ENCODE peak calls at places on chromosomes 5 and 9, in five cellular contexts. H, Q, D, P and Y are unnamed samples.

GRCh38 chr5:16147179-16147900 is 32.3 kb downstream of the MARCHF11 start:
- DNase-seq in H (no peak), Q (no peak), D (no peak), P (no peak), Y (no peak)

GRCh38 chr9:33742519-33742918 is 52.8 kb upstream of the PRSS3 start:
- DNase-seq in H (no peak), Q (no peak), D (no peak), P (no peak), Y (no peak)

GRCh38 chr5:150598821-150599273 is 41.6 kb upstream of the SYNPO start:
- DNase-seq in H (no peak), Q (no peak), D (peak), P (no peak), Y (no peak)

GRCh38 chr9:17528859-17529258 is 50.0 kb upstream of the SH3GL2 start:
- DNase-seq in H (no peak), Q (no peak), D (no peak), P (no peak), Y (no peak)

GRCh38 chr9:124562328-124562727 is 55.1 kb upstream of the NR5A1 start:
- DNase-seq in H (no peak), Q (no peak), D (no peak), P (no peak), Y (no peak)

GRCh38 chr9:72960446-72960845 is 7.6 kb upstream of the ALDH1A1 start:
- DNase-seq in H (no peak), Q (no peak), D (no peak), P (no peak), Y (no peak)

GRCh38 chr5:68911840-68912690 is 181.7 kb upstream of the SLC30A5 start:
- DNase-seq in H (peak), Q (no peak), D (no peak), P (no peak), Y (no peak)

GRCh38 chr5:56175465-56175864 is 57.7 kb downstream of the ANKRD55 start:
- DNase-seq in H (peak), Q (no peak), D (no peak), P (peak), Y (no peak)

GRCh38 chr9:130297371-130297770 is 31.8 kb downstream of the HMCN2 start:
- DNase-seq in H (no peak), Q (no peak), D (no peak), P (no peak), Y (no peak)

GRCh38 chr5:84673785-84674184 is 289.1 kb upstream of the EDIL3 start:
- DNase-seq in H (no peak), Q (no peak), D (no peak), P (no peak), Y (no peak)

GRCh38 chr9:133591116-133591910 is 17.9 kb downstream of the FAM163B start:
- DNase-seq in H (no peak), Q (no peak), D (no peak), P (no peak), Y (no peak)

GRCh38 chr5:172553167-172553566 is 87.9 kb upstream of the NEURL1B start:
- DNase-seq in H (no peak), Q (no peak), D (no peak), P (no peak), Y (no peak)

GRCh38 chr9:88197016-88197415 is 58.7 kb upstream of the SPATA31C2 start:
- DNase-seq in H (peak), Q (no peak), D (no peak), P (peak), Y (no peak)

GRCh38 chr9:91522496-91522895 is 98.9 kb upstream of the NFIL3 start:
- DNase-seq in H (no peak), Q (no peak), D (no peak), P (no peak), Y (no peak)

GRCh38 chr5:50958852-50959457 is 292.5 kb downstream of the PARP8 start:
- DNase-seq in H (peak), Q (no peak), D (no peak), P (no peak), Y (no peak)

GRCh38 chr5:1759378-1759970 is 40.2 kb downstream of the MRPL36 start:
- DNase-seq in H (no peak), Q (no peak), D (peak), P (no peak), Y (no peak)

GRCh38 chr9:98010450-98010849 is 27.3 kb downstream of the ANP32B start:
- DNase-seq in H (peak), Q (peak), D (no peak), P (no peak), Y (peak)

GRCh38 chr9:127214421-127215265 is 49.9 kb upstream of the GARNL3 start:
- DNase-seq in H (peak), Q (peak), D (peak), P (peak), Y (peak)

GRCh38 chr9:86867658-86868313 is 79.5 kb downstream of the GAS1 start:
- DNase-seq in H (peak), Q (peak), D (no peak), P (no peak), Y (no peak)

GRCh38 chr5:36198281-36198680 is 43.4 kb downstream of the NADK2 start:
- DNase-seq in H (no peak), Q (no peak), D (no peak), P (no peak), Y (no peak)

GRCh38 chr9:76756273-76756650 is 8.0 kb upstream of the PCA3 start:
- DNase-seq in H (peak), Q (peak), D (no peak), P (no peak), Y (no peak)

GRCh38 chr9:114503009-114503408 is 2.3 kb downstream of the WHRN start:
- DNase-seq in H (no peak), Q (no peak), D (peak), P (no peak), Y (no peak)

GRCh38 chr9:133119461-133120342 is 1.3 kb downstream of the RALGDS start:
- DNase-seq in H (peak), Q (no peak), D (no peak), P (no peak), Y (no peak)

GRCh38 chr5:143573568-143574170 is 170.2 kb upstream of the NR3C1 start:
- DNase-seq in H (no peak), Q (no peak), D (no peak), P (no peak), Y (no peak)

GRCh38 chr9:134933076-134933659 is 15.5 kb upstream of the FCN1 start:
- DNase-seq in H (no peak), Q (no peak), D (no peak), P (no peak), Y (no peak)

GRCh38 chr9:31032206-31032605 is 1352.2 kb upstream of the ACO1 start:
- DNase-seq in H (no peak), Q (no peak), D (no peak), P (no peak), Y (no peak)

GRCh38 chr9:37961346-37961745 is 57.4 kb upstream of the SLC25A51 start:
- DNase-seq in H (no peak), Q (no peak), D (no peak), P (no peak), Y (peak)

GRCh38 chr5:113117543-113118110 is 141.0 kb downstream of the DCP2 start:
- DNase-seq in H (no peak), Q (no peak), D (no peak), P (no peak), Y (no peak)

GRCh38 chr9:134546746-134547145 is 94.9 kb upstream of the COL5A1 start:
- DNase-seq in H (no peak), Q (no peak), D (no peak), P (no peak), Y (no peak)

GRCh38 chr9:87818308-87818707 is 64.4 kb upstream of the SPATA31E1 start:
- DNase-seq in H (no peak), Q (no peak), D (no peak), P (no peak), Y (no peak)

GRCh38 chr9:110426052-110426709 is 88.5 kb upstream of the TXNDC8 start:
- DNase-seq in H (peak), Q (no peak), D (no peak), P (no peak), Y (no peak)
- TF ChIP-seq CTCF in H (peak), Q (no peak), D (no peak), P (peak), Y (no peak)

GRCh38 chr5:136985785-136986475 is 513.2 kb downstream of the SPOCK1 start:
- DNase-seq in H (no peak), Q (no peak), D (no peak), P (no peak), Y (no peak)
- TF ChIP-seq CTCF in H (no peak), Q (no peak), D (no peak), P (no peak), Y (no peak)

DNA sequence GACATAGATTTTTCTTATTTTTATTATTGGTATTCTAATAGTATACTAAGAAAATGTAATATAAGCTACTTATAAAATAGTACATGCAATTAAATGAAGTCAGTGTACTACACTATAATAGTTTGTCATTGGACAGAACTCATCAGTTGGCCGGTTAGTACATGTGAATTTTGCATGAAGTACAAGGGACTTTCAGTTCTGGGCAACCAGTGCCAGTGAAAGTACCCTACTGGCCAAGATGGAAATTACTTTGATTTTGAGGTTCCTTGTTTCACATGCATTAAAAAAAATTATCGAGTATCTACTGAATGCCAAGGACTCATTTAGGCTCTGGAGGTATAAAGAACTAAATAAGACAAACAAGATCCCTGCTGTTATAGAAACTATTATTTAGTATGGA is 213.4 kb upstream of the ELL2 start:
- DNase-seq in H (no peak), Q (no peak), D (no peak), P (no peak), Y (no peak)
- TF ChIP-seq CTCF in H (peak), Q (no peak), D (no peak), P (no peak), Y (no peak)

DNA sequence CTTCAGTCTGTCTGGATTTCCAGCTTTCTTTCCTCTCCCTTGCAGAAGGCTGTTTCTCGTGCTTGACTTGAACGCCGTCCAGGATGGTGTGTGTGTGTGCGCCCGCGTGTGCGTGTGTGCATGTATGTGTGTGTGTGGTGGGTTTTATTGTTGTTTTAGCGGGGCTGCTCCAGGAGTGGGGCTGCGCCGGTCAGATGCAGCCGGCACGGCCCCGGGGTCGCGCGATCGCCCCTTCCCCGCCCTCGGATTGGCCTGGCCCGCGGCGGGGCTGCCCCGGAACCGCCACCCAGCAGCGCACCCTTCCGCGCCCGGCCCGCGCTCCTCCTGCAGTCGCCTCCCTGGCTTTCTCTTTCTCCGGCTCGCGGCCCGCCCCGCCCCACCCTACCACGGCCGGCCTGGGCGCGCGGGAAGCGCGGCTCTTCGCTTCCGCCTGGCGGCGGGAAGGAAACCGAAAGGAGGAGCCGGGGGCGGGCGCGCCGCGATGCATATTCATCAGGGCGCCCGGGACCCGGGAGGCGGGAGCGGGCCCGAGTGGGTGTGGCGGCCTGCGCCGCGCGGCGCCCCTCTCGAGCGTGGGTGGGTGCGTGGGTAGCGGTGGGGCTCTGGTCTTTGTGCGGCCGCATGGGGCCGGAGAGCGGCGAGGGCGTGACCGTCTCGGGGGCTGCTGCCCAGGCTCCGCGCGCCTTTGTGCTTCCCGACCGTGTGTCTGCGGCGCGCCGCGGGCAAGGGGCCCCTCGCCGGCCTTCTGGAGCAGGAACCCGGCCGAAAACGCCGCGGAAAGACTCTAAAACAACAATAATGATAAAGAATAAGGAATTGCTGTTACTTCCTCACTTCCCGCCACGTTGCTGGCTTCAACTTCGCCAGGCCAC is 8.5 kb upstream of the NFIB start:
- DNase-seq in H (peak), Q (peak), D (peak), P (no peak), Y (peak)
- TF ChIP-seq CTCF in H (peak), Q (no peak), D (peak), P (peak), Y (no peak)

GRCh38 chr5:83563631-83564030 is 92.1 kb downstream of the VCAN start:
- DNase-seq in H (no peak), Q (no peak), D (no peak), P (no peak), Y (no peak)

GRCh38 chr5:83562817-83563557 is 91.4 kb downstream of the VCAN start:
- DNase-seq in H (no peak), Q (no peak), D (no peak), P (no peak), Y (no peak)

GRCh38 chr5:83567741-83568530 is 96.4 kb downstream of the VCAN start:
- DNase-seq in H (peak), Q (no peak), D (no peak), P (peak), Y (no peak)

GRCh38 chr5:83562207-83562606 is 90.7 kb downstream of the VCAN start:
- DNase-seq in H (no peak), Q (no peak), D (no peak), P (no peak), Y (no peak)

GRCh38 chr5:83564069-83564749 is 92.7 kb downstream of the VCAN start:
- DNase-seq in H (peak), Q (no peak), D (no peak), P (no peak), Y (no peak)
- TF ChIP-seq CTCF in H (peak), Q (no peak), D (peak), P (peak), Y (peak)